ENCODE peak calls at places on chromosomes 6 and 20, in nine cellular contexts. C is AG09309; V is NCI-H69; Y is lower lobe of right lung; B is fibroblast of mammary gland; Q is A549; O is SW480; H is NCI-H2171 treated with DMSO at 0.1 percent for 48 hours; J is CD4-positive, alpha-beta memory T cell. M is an unnamed sample.

GRCh38 chr6:128963561-128963960 is 80.6 kb downstream of the LAMA2 start:
- DNase-seq in Y (no peak), C (no peak), H (no peak), V (no peak), Q (no peak), B (peak), J (no peak), O (peak), M (no peak)

GRCh38 chr6:106177786-106178185 is 91.7 kb downstream of the PRDM1 start:
- DNase-seq in J (no peak), C (no peak), Q (no peak), Y (no peak), B (no peak), O (no peak), H (no peak), V (no peak), M (no peak)

GRCh38 chr6:55886185-55886836 is 10.9 kb upstream of the BMP5 start:
- DNase-seq in O (peak), Q (no peak), H (no peak), Y (no peak), C (no peak), V (peak), J (no peak), B (peak), M (no peak)

GRCh38 chr6:75824160-75824559 is 75.1 kb downstream of the MYO6 start:
- DNase-seq in C (no peak), V (peak), Y (no peak), O (no peak), B (no peak), J (no peak), H (peak), Q (no peak), M (no peak)

GRCh38 chr6:16729183-16729696 is 32.0 kb downstream of the ATXN1 start:
- DNase-seq in H (no peak), C (no peak), V (peak), J (no peak), O (peak), B (peak), Y (no peak), Q (peak), M (no peak)

GRCh38 chr20:2798095-2798805 is 2.2 kb downstream of the CPXM1 start:
- DNase-seq in C (no peak), V (no peak), H (no peak), Q (no peak), B (no peak), J (no peak), Y (no peak), O (no peak), M (no peak)

GRCh38 chr20:25315418-25316210 is 67.7 kb downstream of the PYGB start:
- DNase-seq in B (peak), O (no peak), Q (no peak), Y (peak), J (no peak), V (no peak), H (no peak), C (no peak), M (no peak)

GRCh38 chr6:149854532-149854931 is 9.6 kb downstream of the LRP11 start:
- DNase-seq in J (no peak), B (no peak), V (no peak), Y (peak), O (no peak), H (no peak), Q (peak), C (no peak), M (no peak)

GRCh38 chr6:153872946-153873345 is 166.1 kb upstream of the OPRM1 start:
- DNase-seq in H (no peak), Q (no peak), B (no peak), C (no peak), V (no peak), O (no peak), J (no peak), Y (no peak), M (no peak)

GRCh38 chr6:156833755-156834154 is 56.6 kb downstream of the ARID1B start:
- DNase-seq in O (no peak), Y (no peak), J (no peak), H (no peak), B (no peak), V (peak), C (no peak), Q (no peak), M (no peak)

GRCh38 chr6:37488464-37488863 is 11.2 kb downstream of the CCDC167 start:
- DNase-seq in O (no peak), B (no peak), H (no peak), J (no peak), Y (no peak), V (no peak), C (no peak), Q (no peak), M (no peak)

GRCh38 chr6:5481024-5481423 is 219.7 kb downstream of the FARS2 start:
- DNase-seq in Q (no peak), C (no peak), H (peak), B (no peak), Y (no peak), V (peak), J (no peak), O (no peak), M (no peak)

GRCh38 chr6:46279874-46280273 is 109.1 kb upstream of the ENPP5 start:
- DNase-seq in C (peak), B (peak), Q (no peak), V (no peak), H (no peak), O (no peak), J (no peak), Y (no peak), M (no peak)

GRCh38 chr6:112049051-112049799 is 4.7 kb upstream of the CCN6 start:
- DNase-seq in H (no peak), V (no peak), Q (no peak), J (no peak), Y (no peak), O (no peak), B (no peak), C (no peak), M (no peak)

GRCh38 chr6:37354526-37355384 is 972 bp downstream of the RNF8 start:
- DNase-seq in C (no peak), Y (peak), J (no peak), H (no peak), O (peak), V (peak), Q (no peak), B (peak), M (peak)

GRCh38 chr20:8331740-8332412 is 199.8 kb downstream of the PLCB1 start:
- DNase-seq in Q (no peak), H (no peak), J (no peak), Y (no peak), C (no peak), V (no peak), O (no peak), B (peak), M (no peak)

GRCh38 chr6:78398292-78398691 is 469.1 kb upstream of the IRAK1BP1 start:
- DNase-seq in Y (no peak), H (no peak), B (no peak), C (no peak), O (no peak), Q (no peak), V (no peak), J (no peak), M (no peak)

GRCh38 chr6:29628419-29629281 is 4.3 kb downstream of the GABBR1 start:
- DNase-seq in J (peak), O (peak), Q (peak), H (peak), C (peak), B (peak), V (peak), Y (peak), M (peak)

GRCh38 chr20:60361761-60362410 is 403.7 kb downstream of the CDH26 start:
- DNase-seq in B (no peak), Y (no peak), O (no peak), H (no peak), V (no peak), C (no peak), J (no peak), Q (no peak), M (peak)

GRCh38 chr6:30207619-30208295 is 5.4 kb downstream of the TRIM26 start:
- DNase-seq in H (no peak), C (no peak), O (peak), B (peak), V (peak), Q (no peak), J (no peak), Y (no peak), M (peak)